ENCODE peak calls at places on chromosomes 2 and 18, in ten cellular contexts. O is activated T-helper 1 cell treated with anti-CD3 and anti-CD28 coated beads, Interleukin-2, amount 50 U/mL, for 16 hours; G is activated T-cell treated with anti-CD3 and anti-CD28 coated beads for 48 hours; Q is B cell; K is OCI-LY7; S is HT1080; Y is amniotic stem cell; Z is NCI-H2029 treated with DMSO at 0.1 percent for 48 hours; A is activated naive CD4-positive, alpha-beta T cell treated with anti-CD3 and anti-CD28 coated beads for 36 hours; U is dorsolateral prefrontal cortex. B is an unnamed sample.

GRCh38 chr18:58241026-58241679 is 197.1 kb downstream of the NEDD4L start:
- DNase-seq in O (no peak), G (no peak), Q (no peak), K (no peak), S (no peak), Y (no peak), Z (no peak), A (no peak), U (no peak), B (no peak)

GRCh38 chr18:46939337-46939963 is 22.0 kb downstream of the KATNAL2 start:
- DNase-seq in O (no peak), G (no peak), Q (no peak), K (no peak), S (peak), Y (peak), Z (no peak), A (no peak), U (no peak), B (peak)

GRCh38 chr2:188773075-188773474 is 201.1 kb upstream of the COL3A1 start:
- DNase-seq in O (no peak), G (no peak), Q (no peak), K (no peak), S (no peak), Y (no peak), Z (peak), A (no peak), U (no peak), B (no peak)

GRCh38 chr2:38698604-38699003 is 32.7 kb downstream of the GALM start:
- DNase-seq in O (no peak), G (no peak), Q (no peak), K (no peak), S (no peak), Y (no peak), Z (no peak), A (no peak), U (no peak), B (no peak)

GRCh38 chr2:237482485-237482884 is 4.6 kb upstream of the MLPH start:
- DNase-seq in O (no peak), G (no peak), Q (no peak), K (no peak), S (no peak), Y (no peak), Z (peak), A (no peak), U (peak), B (peak)

GRCh38 chr18:56333846-56334245 is 304.5 kb downstream of the TXNL1 start:
- DNase-seq in O (no peak), G (no peak), Q (no peak), K (no peak), S (no peak), Y (no peak), Z (no peak), A (no peak), U (no peak), B (no peak)

GRCh38 chr2:119225084-119225864 is 1.6 kb downstream of the STEAP3 start:
- DNase-seq in O (no peak), G (no peak), Q (no peak), K (no peak), S (no peak), Y (no peak), Z (no peak), A (no peak), U (no peak), B (no peak)

GRCh38 chr2:240240017-240240416 is 99.6 kb upstream of the OTOS start:
- DNase-seq in O (no peak), G (no peak), Q (peak), K (no peak), S (no peak), Y (no peak), Z (no peak), A (no peak), U (no peak), B (no peak)

GRCh38 chr2:120760446-120761135 is 24.9 kb downstream of the GLI2 start:
- DNase-seq in O (no peak), G (no peak), Q (no peak), K (no peak), S (no peak), Y (no peak), Z (no peak), A (no peak), U (no peak), B (no peak)

B was measured in astrocyte of the spinal cord.